ENCODE peak calls at places on chromosomes 3 and 15, in ten cellular contexts. N is NCI-H1417, R is ELR, I is C1 segment of cervical spinal cord, G is sciatic nerve, A is AG04450, E is HS-5, C is T1000, Q is iris pigment epithelial cell, K is immature natural killer cell. M is an unnamed sample.

GRCh38 chr3:135992072-135992471 is 26.5 kb downstream of the PPP2R3A start:
- DNase-seq in N (no peak), R (peak; percentile 92), I (no peak), G (no peak), A (peak; percentile 53), E (peak; percentile 74), C (no peak), Q (peak; percentile 84), K (no peak), M (peak; percentile 90)

GRCh38 chr3:135970500-135971116 is 5.1 kb downstream of the PPP2R3A start:
- DNase-seq in N (no peak), R (peak; percentile 69), I (no peak), G (no peak), A (no peak), E (peak; percentile 50), C (no peak), Q (no peak), K (no peak), M (no peak)

GRCh38 chr15:59194639-59195325 is 11.9 kb upstream of the LDHAL6B start:
- DNase-seq in N (no peak), R (no peak), I (no peak), G (no peak), A (no peak), E (no peak), C (no peak), Q (no peak), K (no peak), M (no peak)

GRCh38 chr3:29373016-29373690 is 92.3 kb downstream of the RBMS3 start:
- DNase-seq in N (no peak), R (peak; percentile 61), I (no peak), G (no peak), A (no peak), E (peak; percentile 19), C (no peak), Q (peak; percentile 71), K (no peak), M (no peak)

GRCh38 chr3:46261926-46262594 is 19.8 kb downstream of the CCR3 start:
- DNase-seq in N (no peak), R (no peak), I (no peak), G (no peak), A (no peak), E (no peak), C (no peak), Q (no peak), K (no peak), M (no peak)

GRCh38 chr3:73029321-73029796 is 32.1 kb upstream of the EBLN2 start:
- DNase-seq in N (no peak), R (peak; percentile 82), I (no peak), G (no peak), A (peak; percentile 41), E (peak; percentile 93), C (no peak), Q (peak; percentile 94), K (peak; percentile 39), M (peak; percentile 86)

GRCh38 chr3:135199137-135199536 is 404.1 kb downstream of the EPHB1 start:
- DNase-seq in N (no peak), R (no peak), I (no peak), G (no peak), A (no peak), E (no peak), C (no peak), Q (no peak), K (no peak), M (no peak)

GRCh38 chr15:48500595-48500994 is 144.9 kb downstream of the FBN1 start:
- DNase-seq in N (no peak), R (no peak), I (no peak), G (no peak), A (no peak), E (no peak), C (no peak), Q (no peak), K (no peak), M (no peak)

GRCh38 chr3:69161587-69162196 is 39.3 kb upstream of the LMOD3 start:
- DNase-seq in N (peak; percentile 33), R (peak; percentile 62), I (no peak), G (no peak), A (peak; percentile 7), E (peak; percentile 22), C (peak; percentile 7), Q (peak; percentile 47), K (peak; percentile 42), M (peak; percentile 78)

GRCh38 chr3:13214847-13215472 is 141.7 kb upstream of the IQSEC1 start:
- DNase-seq in N (peak; percentile 76), R (no peak), I (no peak), G (no peak), A (no peak), E (no peak), C (no peak), Q (no peak), K (no peak), M (no peak)

GRCh38 chr3:193857996-193858395 is 265.0 kb downstream of the OPA1 start:
- DNase-seq in N (no peak), R (no peak), I (no peak), G (no peak), A (peak; percentile 92), E (peak; percentile 78), C (no peak), Q (peak; percentile 99), K (no peak), M (no peak)

GRCh38 chr3:113947372-113948014 is at the start of gene ZDHHC23:
- DNase-seq in N (peak; percentile 79), R (peak; percentile 71), I (no peak), G (peak; percentile 73), A (no peak), E (peak; percentile 32), C (peak; percentile 63), Q (peak; percentile 49), K (peak; percentile 73), M (peak; percentile 45)

GRCh38 chr3:142027295-142027694 is 122.0 kb downstream of the TFDP2 start:
- DNase-seq in N (no peak), R (no peak), I (no peak), G (no peak), A (no peak), E (no peak), C (no peak), Q (peak; percentile 16), K (no peak), M (no peak)

M was measured in kidney glomerular epithelial cell.